ENCODE peak calls at places on chromosomes 4 and X, in four cellular contexts. H is Peyer's patch, T is A549, F is prostate gland. X is an unnamed sample.
A peak's percentile ranks its signal among the peaks of the same experiment; 100 is the strongest.

GRCh38 chrX:48972214-48973164 is 845 bp upstream of the KCND1 start:
- DNase-seq in T (peak; percentile 54), H (no peak), F (no peak), X (no peak)

GRCh38 chrX:150643271-150643670 is 49.9 kb upstream of the MTMR1 start:
- DNase-seq in T (no peak), F (no peak), H (no peak), X (no peak)

GRCh38 chr4:14792702-14793227 is 209.5 kb upstream of the CPEB2 start:
- DNase-seq in F (no peak), T (no peak), H (no peak), X (no peak)

GRCh38 chr4:8731364-8731763 is 138.8 kb downstream of the CPZ start:
- DNase-seq in H (no peak), F (no peak), T (no peak), X (no peak)

GRCh38 chrX:17592117-17592516 is 145.2 kb upstream of the SCML1 start:
- DNase-seq in H (no peak), T (no peak), F (no peak), X (no peak)

GRCh38 chr4:7815562-7815961 is 124.1 kb downstream of the AFAP1 start:
- DNase-seq in F (no peak), H (no peak), T (no peak), X (peak; percentile 19)

GRCh38 chrX:22378296-22378695 is 105.6 kb downstream of the CBLL2 start:
- DNase-seq in T (no peak), F (no peak), H (no peak), X (no peak)

GRCh38 chrX:53186363-53186762 is 38.6 kb downstream of the KDM5C start:
- DNase-seq in T (no peak), H (no peak), F (no peak), X (peak; percentile 17)

GRCh38 chr4:118849867-118850812 is 14.2 kb upstream of the SEC24D start:
- DNase-seq in H (no peak), F (no peak), T (no peak), X (no peak)

GRCh38 chrX:37349131-37350033 is at the start of gene PRRG1:
- DNase-seq in T (peak; percentile 42), H (peak; percentile 81), F (peak; percentile 64), X (peak; percentile 19)
- TF ChIP-seq POLR2A in T (peak; percentile 77), H (peak; percentile 42), F (peak; percentile 49), X (peak; percentile 83)

GRCh38 chr4:151408380-151408629 is 671 bp upstream of the FHIP1A start:
- DNase-seq in H (no peak), T (no peak), F (no peak), X (no peak)

GRCh38 chr4:151407018-151407417 is 2.0 kb upstream of the FHIP1A start:
- DNase-seq in H (no peak), F (no peak), T (no peak), X (no peak)

GRCh38 chr4:151407466-151408379 is 1.3 kb upstream of the FHIP1A start:
- DNase-seq in F (peak; percentile 58), H (peak; percentile 67), T (no peak), X (no peak)

GRCh38 chr4:151409470-151410313 is 716 bp downstream of the FHIP1A start:
- DNase-seq in H (peak; percentile 64), F (peak; percentile 62), T (no peak), X (no peak)

DNA sequence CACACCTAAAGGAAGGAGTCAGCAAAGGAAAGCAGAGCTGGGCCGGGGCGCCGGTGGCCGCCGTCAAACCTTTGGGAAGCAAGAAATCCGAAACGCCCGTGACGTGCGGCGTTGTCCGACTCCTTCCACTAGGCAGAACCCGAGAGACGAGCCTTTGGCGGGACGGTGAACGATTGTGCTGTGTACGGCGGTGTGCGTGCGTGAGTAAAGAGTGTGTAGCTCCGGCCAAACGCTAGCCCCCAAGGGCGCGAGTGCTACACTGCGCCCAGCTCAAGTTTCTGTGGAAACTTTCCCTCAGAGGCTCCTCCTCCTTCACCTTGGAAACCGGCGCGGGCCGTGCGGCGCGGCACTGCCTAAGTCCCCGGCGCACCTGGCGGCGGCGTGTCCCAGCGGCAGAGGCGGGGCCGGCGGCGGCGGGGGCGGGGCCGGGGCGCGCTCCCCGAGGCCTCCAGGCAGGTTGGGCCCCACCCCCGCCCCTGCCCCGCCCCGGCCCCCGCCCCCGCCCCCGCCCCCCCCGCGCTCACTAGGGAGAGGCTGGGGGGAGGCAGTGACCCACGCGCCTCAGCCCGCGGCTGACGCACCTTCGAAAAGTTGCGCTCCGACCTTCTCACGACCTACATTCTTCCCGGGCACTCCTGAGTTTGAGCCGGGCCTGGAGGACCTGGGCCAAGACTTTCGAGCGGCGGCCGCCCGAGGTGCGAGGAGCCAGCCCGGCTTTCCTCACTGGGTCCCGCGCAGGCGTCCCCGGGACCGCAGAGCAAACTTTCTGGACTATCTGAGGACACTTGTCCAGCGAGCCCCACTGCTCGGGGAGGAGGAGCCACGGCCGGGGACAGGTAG is at the start of gene FHIP1A:
- DNase-seq in F (peak; percentile 94), H (peak; percentile 95), T (peak; percentile 46), X (peak; percentile 62)
- TF ChIP-seq POLR2A in F (peak; percentile 81), H (peak; percentile 58), T (no peak), X (no peak)

GRCh38 chrX:19343085-19343461 is 654 bp upstream of the PDHA1 start:
- DNase-seq in T (no peak), F (no peak), H (no peak), X (no peak)

GRCh38 chrX:19344207-19344534 is 444 bp downstream of the PDHA1 start:
- DNase-seq in F (no peak), T (no peak), H (no peak), X (no peak)

GRCh38 chrX:19342331-19342906 is 1.3 kb upstream of the PDHA1 start:
- DNase-seq in F (no peak), H (no peak), T (no peak), X (no peak)

GRCh38 chrX:19344661-19345060 is 934 bp downstream of the PDHA1 start:
- DNase-seq in F (no peak), T (no peak), H (no peak), X (no peak)

DNA sequence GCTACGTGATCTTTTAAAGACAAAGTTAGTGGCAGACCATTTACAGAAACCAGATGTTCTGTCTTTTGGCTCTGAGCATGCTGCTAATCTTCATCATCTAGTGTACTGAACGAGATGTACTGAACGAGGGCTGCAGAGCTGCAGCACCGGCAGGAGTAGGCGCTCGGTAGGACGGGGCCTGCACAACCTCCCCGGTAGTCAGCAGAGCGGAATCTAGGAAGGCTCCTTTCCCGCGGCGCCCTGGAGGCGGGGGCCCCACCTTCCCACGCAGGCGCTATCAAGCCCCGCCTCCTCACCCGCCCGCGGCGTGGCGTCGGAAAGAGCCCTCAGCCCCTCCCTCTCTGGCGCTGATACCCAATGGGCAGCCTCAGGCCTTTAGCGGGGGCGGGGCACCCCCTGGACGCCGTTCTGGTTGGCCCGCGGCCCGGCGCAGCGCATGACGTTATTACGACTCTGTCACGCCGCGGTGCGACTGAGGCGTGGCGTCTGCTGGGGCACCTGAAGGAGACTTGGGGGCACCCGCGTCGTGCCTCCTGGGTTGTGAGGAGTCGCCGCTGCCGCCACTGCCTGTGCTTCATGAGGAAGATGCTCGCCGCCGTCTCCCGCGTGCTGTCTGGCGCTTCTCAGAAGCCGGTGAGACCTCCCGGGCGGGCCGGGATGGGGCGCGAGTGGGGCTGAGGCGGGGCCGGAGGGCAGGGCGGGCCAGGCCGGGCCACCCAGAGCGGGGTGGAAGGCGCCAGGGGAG is at the start of gene PDHA1:
- DNase-seq in H (peak; percentile 94), T (peak; percentile 77), F (peak; percentile 88), X (peak; percentile 33)
- TF ChIP-seq POLR2A in H (peak; percentile 76), T (peak; percentile 77), F (peak; percentile 53), X (peak; percentile 74)

GRCh38 chr4:165327211-165328100 is at the start of gene MSMO1:
- DNase-seq in F (peak; percentile 100), T (peak; percentile 82), H (peak; percentile 100), X (peak; percentile 77)

GRCh38 chr4:165326831-165327210 is 648 bp upstream of the MSMO1 start:
- DNase-seq in F (no peak), H (peak; percentile 71), T (peak; percentile 14), X (no peak)

GRCh38 chr4:165328101-165328425 is 594 bp downstream of the MSMO1 start:
- DNase-seq in T (no peak), F (no peak), H (no peak), X (no peak)

GRCh38 chr4:165330071-165330470 is 2.6 kb downstream of the MSMO1 start:
- DNase-seq in F (no peak), H (no peak), T (no peak), X (no peak)

DNA sequence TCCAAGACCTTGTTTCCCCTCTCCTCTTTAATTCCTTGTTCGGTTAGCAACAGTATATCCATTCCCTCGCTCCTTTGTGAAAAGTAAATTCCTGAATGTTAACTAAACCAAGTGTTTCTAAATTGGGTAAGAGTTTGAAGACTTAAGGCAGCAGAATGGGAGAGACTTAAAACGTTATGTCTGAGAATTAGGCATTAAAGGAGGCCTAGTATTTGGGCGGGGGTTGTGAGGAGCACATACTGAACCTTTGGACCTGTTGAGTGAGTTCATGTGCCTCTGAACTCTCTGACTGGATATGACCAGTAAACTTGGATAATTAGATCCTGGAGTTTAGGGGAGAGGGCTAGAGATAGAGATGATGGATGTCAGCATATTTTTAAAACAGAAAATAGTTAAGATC is 1.2 kb downstream of the MSMO1 start:
- DNase-seq in H (no peak), F (no peak), T (no peak), X (no peak)
- TF ChIP-seq POLR2A in H (no peak), F (no peak), T (no peak), X (no peak)

X was measured in H54.